ENCODE peak calls at places on chromosomes 1 and 21, in seven cellular contexts. M, U, R, F, L, V and N are unnamed samples.

GRCh38 chr1:214548988-214549387 is 2.4 kb downstream of the PTPN14 start:
- DNase-seq in M (no peak), U (no peak), R (no peak), F (no peak), L (no peak), V (no peak), N (peak; percentile 54)

GRCh38 chr1:27137544-27138075 is 17.3 kb downstream of the SLC9A1 start:
- DNase-seq in M (peak; percentile 73), U (no peak), R (peak; percentile 14), F (no peak), L (peak; percentile 81), V (no peak), N (no peak)

GRCh38 chr1:21652101-21652936 is 16.8 kb downstream of the RAP1GAP start:
- DNase-seq in M (no peak), U (no peak), R (no peak), F (no peak), L (no peak), V (no peak), N (no peak)

GRCh38 chr1:94819945-94820746 is at the start of gene SLC44A3:
- DNase-seq in M (peak; percentile 88), U (no peak), R (peak; percentile 26), F (peak; percentile 17), L (no peak), V (no peak), N (peak; percentile 29)

GRCh38 chr1:27430903-27431653 is 38.7 kb downstream of the GPR3 start:
- DNase-seq in M (no peak), U (no peak), R (no peak), F (no peak), L (peak; percentile 51), V (no peak), N (peak; percentile 28)

GRCh38 chr1:240906477-240906876 is 294.5 kb upstream of the GREM2 start:
- DNase-seq in M (peak; percentile 14), U (no peak), R (no peak), F (no peak), L (no peak), V (no peak), N (no peak)

GRCh38 chr21:45575993-45576837 is 34.0 kb upstream of the SLC19A1 start:
- DNase-seq in M (peak; percentile 30), U (no peak), R (no peak), F (no peak), L (no peak), V (no peak), N (no peak)

GRCh38 chr1:37255868-37256267 is 218.5 kb upstream of the ZC3H12A start:
- DNase-seq in M (no peak), U (no peak), R (no peak), F (no peak), L (no peak), V (no peak), N (no peak)

GRCh38 chr1:245583575-245584330 is 429.0 kb downstream of the KIF26B start:
- DNase-seq in M (peak; percentile 57), U (no peak), R (no peak), F (no peak), L (no peak), V (no peak), N (no peak)

GRCh38 chr1:88873737-88874374 is 17.5 kb downstream of the GTF2B start:
- DNase-seq in M (no peak), U (no peak), R (peak; percentile 7), F (no peak), L (no peak), V (no peak), N (no peak)

GRCh38 chr1:226778657-226779058 is 39.6 kb upstream of the ITPKB start:
- DNase-seq in M (no peak), U (no peak), R (no peak), F (no peak), L (no peak), V (no peak), N (no peak)

GRCh38 chr1:41475859-41476567 is 8.5 kb downstream of the EDN2 start:
- DNase-seq in M (no peak), U (no peak), R (no peak), F (no peak), L (no peak), V (no peak), N (no peak)

GRCh38 chr1:245155186-245156040 is 628 bp downstream of the KIF26B start:
- DNase-seq in M (peak; percentile 77), U (no peak), R (no peak), F (no peak), L (peak; percentile 24), V (no peak), N (peak; percentile 32)

GRCh38 chr1:234484991-234485739 is 6.2 kb upstream of the TARBP1 start:
- DNase-seq in M (no peak), U (no peak), R (no peak), F (no peak), L (no peak), V (no peak), N (no peak)

GRCh38 chr1:243848165-243849088 is 1.6 kb downstream of the AKT3 start:
- DNase-seq in M (no peak), U (no peak), R (no peak), F (no peak), L (no peak), V (no peak), N (no peak)

GRCh38 chr21:42644223-42645208 is 8.9 kb upstream of the PDE9A start:
- DNase-seq in M (no peak), U (no peak), R (no peak), F (no peak), L (no peak), V (no peak), N (no peak)

GRCh38 chr1:216960716-216961115 is 237.5 kb upstream of the ESRRG start:
- DNase-seq in M (no peak), U (no peak), R (no peak), F (no peak), L (no peak), V (no peak), N (no peak)

GRCh38 chr1:225772323-225772768 is 5.3 kb upstream of the SRP9 start:
- DNase-seq in M (peak; percentile 79), U (peak; percentile 79), R (peak; percentile 86), F (peak; percentile 67), L (peak; percentile 90), V (no peak), N (peak; percentile 83)

GRCh38 chr21:20720623-20721022 is 277.6 kb upstream of the NCAM2 start:
- DNase-seq in M (no peak), U (no peak), R (no peak), F (no peak), L (no peak), V (no peak), N (no peak)

GRCh38 chr1:92186081-92186480 is 31.6 kb upstream of the C1orf146 start:
- DNase-seq in M (no peak), U (no peak), R (peak; percentile 3), F (no peak), L (no peak), V (no peak), N (no peak)

GRCh38 chr1:232566093-232566492 is 63.8 kb downstream of the SIPA1L2 start:
- DNase-seq in M (no peak), U (no peak), R (no peak), F (no peak), L (no peak), V (no peak), N (no peak)

GRCh38 chr1:232570007-232570406 is 59.9 kb downstream of the SIPA1L2 start:
- DNase-seq in M (no peak), U (no peak), R (no peak), F (no peak), L (no peak), V (no peak), N (no peak)

GRCh38 chr1:232571523-232571922 is 58.4 kb downstream of the SIPA1L2 start:
- DNase-seq in M (no peak), U (no peak), R (no peak), F (no peak), L (peak; percentile 8), V (no peak), N (no peak)

GRCh38 chr1:232568906-232569305 is 61.0 kb downstream of the SIPA1L2 start:
- DNase-seq in M (no peak), U (no peak), R (no peak), F (no peak), L (no peak), V (no peak), N (no peak)

DNA sequence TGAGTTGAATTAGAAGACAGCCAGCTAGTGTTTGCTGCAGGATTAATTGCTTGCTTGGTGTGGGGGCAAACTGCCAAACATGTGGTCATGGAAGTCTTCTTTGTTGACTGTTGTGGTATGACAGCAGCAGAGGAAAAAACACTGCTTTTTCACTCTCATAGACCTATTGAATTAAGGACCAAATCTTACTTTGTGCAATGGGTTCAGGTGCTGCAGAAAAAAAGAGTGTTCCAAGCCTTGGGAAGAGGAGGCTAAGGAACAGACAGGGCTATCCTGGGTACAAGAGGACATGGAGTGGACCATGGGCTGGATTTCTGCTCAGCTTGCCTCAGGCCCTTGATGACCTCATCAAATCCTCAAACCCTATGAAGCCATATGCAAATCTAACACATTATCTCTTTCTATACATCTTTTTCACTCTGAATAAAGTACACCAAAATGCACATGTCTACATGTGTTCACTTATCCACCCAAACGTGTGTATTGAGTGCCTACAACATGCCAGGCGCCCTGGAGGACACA is 61.5 kb downstream of the SIPA1L2 start:
- DNase-seq in M (no peak), U (no peak), R (no peak), F (no peak), L (no peak), V (no peak), N (no peak)
- TF ChIP-seq JUND in M (no peak), U (no peak), R (no peak), F (no peak), L (no peak), V (no peak), N (no peak)

DNA sequence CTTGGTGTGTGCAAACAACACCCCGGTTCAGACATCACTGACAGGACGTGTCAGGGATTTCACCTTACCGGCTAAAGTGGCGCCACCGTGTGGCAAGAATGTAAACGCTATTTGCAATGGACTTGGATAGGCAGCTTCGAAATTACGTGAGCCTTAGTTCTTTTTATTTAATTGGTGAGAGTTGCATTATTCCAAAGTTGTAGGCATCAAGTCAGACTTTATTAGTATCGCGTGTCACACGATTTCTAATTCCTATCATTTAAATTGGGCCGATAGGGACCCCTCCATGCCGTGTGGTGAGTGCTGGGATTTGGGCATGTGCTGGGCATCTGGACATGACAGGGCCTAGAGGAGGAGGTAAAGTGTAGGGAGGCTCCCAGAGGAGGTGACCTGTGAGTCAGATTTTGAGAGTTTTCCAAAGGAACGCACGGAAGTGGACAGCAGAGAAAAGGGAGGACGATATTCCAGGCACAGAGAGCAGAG is 14.5 kb upstream of the CPT2 start:
- DNase-seq in M (peak; percentile 70), U (peak; percentile 80), R (peak; percentile 78), F (peak; percentile 29), L (peak; percentile 93), V (peak; percentile 20), N (peak; percentile 80)
- TF ChIP-seq JUND in M (no peak), U (no peak), R (no peak), F (no peak), L (no peak), V (no peak), N (no peak)

DNA sequence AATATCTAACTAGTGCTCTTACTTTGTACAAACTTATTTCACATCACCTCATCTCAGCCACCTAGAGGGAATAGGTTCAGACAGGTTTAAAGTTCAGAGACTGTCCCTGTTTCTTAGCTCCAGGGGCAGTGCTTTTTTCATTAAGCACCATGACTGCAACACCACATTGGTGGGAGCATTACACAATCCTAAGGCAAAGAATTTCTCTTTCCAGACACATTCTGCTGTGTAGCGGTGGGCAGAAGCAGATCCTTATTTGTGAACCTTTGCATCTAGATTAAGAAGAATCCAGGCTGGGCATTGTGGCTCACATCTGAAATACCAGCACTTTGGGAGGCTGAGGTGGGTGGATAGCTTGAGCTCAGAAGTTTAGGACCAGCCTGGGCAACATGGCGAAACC is 16.1 kb downstream of the LCA5L start:
- DNase-seq in M (no peak), U (no peak), R (no peak), F (no peak), L (no peak), V (no peak), N (no peak)
- TF ChIP-seq JUND in M (no peak), U (no peak), R (no peak), F (no peak), L (no peak), V (no peak), N (no peak)

GRCh38 chr1:11736746-11737639 is 1.1 kb downstream of the AGTRAP start:
- DNase-seq in M (peak; percentile 66), U (no peak), R (peak; percentile 65), F (no peak), L (peak; percentile 73), V (no peak), N (no peak)
- TF ChIP-seq JUND in M (no peak), U (no peak), R (no peak), F (no peak), L (no peak), V (no peak), N (no peak)